ENCODE peak calls at places on chromosome 18, in seven cellular contexts. D, R, E, P, G, C and O are unnamed samples.
A peak's percentile ranks its signal among the peaks of the same experiment; 100 is the strongest.

GRCh38 chr18:63799164-63799563 is 23.9 kb downstream of the SERPINB7 start:
- DNase-seq in C (no peak), P (no peak), D (no peak), E (no peak), G (no peak), R (no peak), O (no peak)

GRCh38 chr18:78506031-78506461 is 473.6 kb upstream of the SALL3 start:
- DNase-seq in E (no peak), C (no peak), P (no peak), G (peak; percentile 36), D (no peak), R (peak; percentile 47), O (no peak)

GRCh38 chr18:22268641-22269128 is 99.3 kb downstream of the GATA6 start:
- DNase-seq in C (no peak), G (no peak), R (no peak), E (no peak), P (no peak), D (no peak), O (no peak)

GRCh38 chr18:47283476-47283875 is 32.0 kb upstream of the SKOR2 start:
- DNase-seq in C (no peak), G (peak; percentile 79), D (no peak), E (no peak), R (no peak), P (no peak), O (no peak)

GRCh38 chr18:59712311-59712710 is 15.1 kb upstream of the CCBE1 start:
- DNase-seq in D (no peak), C (no peak), P (no peak), G (no peak), E (no peak), R (no peak), O (no peak)

GRCh38 chr18:12092398-12093229 is 1.0 kb upstream of the ANKRD62 start:
- DNase-seq in G (peak; percentile 69), P (no peak), R (no peak), E (no peak), D (no peak), C (no peak), O (no peak)

GRCh38 chr18:58528011-58528367 is 100.9 kb downstream of the ALPK2 start:
- DNase-seq in C (no peak), D (no peak), P (no peak), E (no peak), R (no peak), G (no peak), O (no peak)

GRCh38 chr18:79496978-79497637 is 101.4 kb downstream of the NFATC1 start:
- DNase-seq in E (peak; percentile 62), G (no peak), C (peak; percentile 31), P (peak; percentile 79), D (no peak), R (peak; percentile 90), O (no peak)

GRCh38 chr18:78728301-78729098 is 251.1 kb upstream of the SALL3 start:
- DNase-seq in P (peak; percentile 61), E (no peak), C (no peak), G (no peak), D (no peak), R (peak; percentile 30), O (no peak)

GRCh38 chr18:70452501-70452900 is 163.7 kb downstream of the SOCS6 start:
- DNase-seq in C (no peak), R (no peak), E (no peak), P (no peak), G (peak; percentile 24), D (no peak), O (no peak)

GRCh38 chr18:63207825-63208224 is 111.7 kb downstream of the BCL2 start:
- DNase-seq in E (no peak), D (no peak), C (no peak), P (no peak), R (no peak), G (no peak), O (no peak)

GRCh38 chr18:34697891-34698290 is 12.2 kb upstream of the DTNA start:
- DNase-seq in D (no peak), E (no peak), R (no peak), P (no peak), G (no peak), C (no peak), O (no peak)

GRCh38 chr18:23504720-23505119 is 1.4 kb downstream of the RMC1 start:
- DNase-seq in R (no peak), P (no peak), D (no peak), G (no peak), C (no peak), E (no peak), O (no peak)

GRCh38 chr18:67380867-67381266 is 135.7 kb downstream of the DSEL start:
- DNase-seq in C (no peak), R (no peak), G (no peak), P (no peak), D (no peak), E (no peak), O (no peak)

GRCh38 chr18:79484661-79485621 is 89.2 kb downstream of the NFATC1 start:
- DNase-seq in C (no peak), D (peak; percentile 30), P (peak; percentile 73), E (no peak), R (peak; percentile 71), G (no peak), O (peak; percentile 70)

GRCh38 chr18:65725421-65726050 is 25.3 kb upstream of the CDH7 start:
- DNase-seq in R (no peak), E (peak; percentile 4), G (peak; percentile 84), P (no peak), C (no peak), D (no peak), O (no peak)

GRCh38 chr18:79523738-79524180 is 128.0 kb downstream of the NFATC1 start:
- DNase-seq in G (no peak), D (no peak), C (no peak), E (no peak), P (peak; percentile 86), R (peak; percentile 55), O (peak; percentile 57)

GRCh38 chr18:8117008-8117376 is 492.2 kb upstream of the RAB12 start:
- DNase-seq in E (no peak), C (no peak), G (no peak), D (no peak), R (no peak), P (no peak), O (no peak)

GRCh38 chr18:70415823-70416488 is 127.1 kb downstream of the SOCS6 start:
- DNase-seq in P (no peak), R (peak; percentile 68), D (no peak), G (no peak), C (no peak), E (no peak), O (no peak)

GRCh38 chr18:74316257-74317180 is 880 bp downstream of the C18orf63 start:
- DNase-seq in C (no peak), E (no peak), D (no peak), G (peak; percentile 54), P (no peak), R (no peak), O (no peak)

GRCh38 chr18:47260138-47260923 is 8.9 kb upstream of the SKOR2 start:
- DNase-seq in C (no peak), D (no peak), P (no peak), G (peak; percentile 94), R (no peak), E (peak; percentile 33), O (no peak)

GRCh38 chr18:46279673-46280072 is 175.5 kb downstream of the HAUS1 start:
- DNase-seq in E (no peak), C (no peak), R (no peak), D (no peak), P (no peak), G (no peak), O (no peak)

GRCh38 chr18:21145371-21145770 is 33.8 kb upstream of the ROCK1 start:
- DNase-seq in P (no peak), G (no peak), D (no peak), E (no peak), C (no peak), R (no peak), O (no peak)

GRCh38 chr18:54671291-54671881 is 80.3 kb downstream of the DYNAP start:
- DNase-seq in P (no peak), D (no peak), G (peak; percentile 70), E (no peak), R (no peak), C (no peak), O (no peak)

GRCh38 chr18:49769047-49769708 is 44.2 kb downstream of the ACAA2 start:
- DNase-seq in R (no peak), C (no peak), D (no peak), E (no peak), G (no peak), P (no peak), O (no peak)

DNA sequence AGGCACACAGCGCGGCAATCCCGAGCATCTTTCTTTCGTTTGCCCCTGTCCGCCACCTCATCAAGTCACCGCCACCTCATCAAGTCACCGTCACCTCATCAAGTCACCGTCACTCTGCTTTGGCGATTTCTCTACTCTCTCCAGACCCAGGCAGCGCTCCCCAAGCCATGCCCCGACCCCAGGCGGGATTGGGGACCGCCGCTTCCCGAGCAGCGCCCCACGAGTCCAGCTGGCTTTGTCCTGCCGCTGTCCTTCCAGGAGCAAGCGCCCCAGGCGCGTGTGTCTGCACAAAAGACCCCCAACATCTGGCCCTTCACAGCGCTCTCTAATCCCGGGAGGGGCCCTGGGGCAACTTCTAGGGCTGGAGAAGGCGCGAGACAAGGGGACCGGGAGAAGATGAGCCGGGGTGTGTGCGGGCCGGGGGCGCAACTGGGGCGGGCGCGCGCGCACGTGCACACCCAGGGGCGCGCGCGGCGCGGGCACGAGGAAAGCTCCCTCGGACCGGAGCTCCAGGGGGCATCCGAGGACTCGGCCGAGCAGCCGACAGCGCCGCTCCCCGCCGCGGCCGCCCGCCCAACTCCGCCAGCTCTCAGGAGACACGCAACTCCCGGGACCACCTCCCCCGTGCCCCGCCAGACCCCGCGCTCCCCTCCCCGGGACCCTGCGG is 630 bp upstream of the RNF152 start:
- DNase-seq in C (peak; percentile 69), R (peak; percentile 71), E (peak; percentile 45), D (no peak), P (no peak), G (peak; percentile 59), O (no peak)
- TF ChIP-seq CTCF in C (no peak), R (no peak), E (no peak), D (no peak), P (no peak), G (peak; percentile 8), O (peak; percentile 39)

DNA sequence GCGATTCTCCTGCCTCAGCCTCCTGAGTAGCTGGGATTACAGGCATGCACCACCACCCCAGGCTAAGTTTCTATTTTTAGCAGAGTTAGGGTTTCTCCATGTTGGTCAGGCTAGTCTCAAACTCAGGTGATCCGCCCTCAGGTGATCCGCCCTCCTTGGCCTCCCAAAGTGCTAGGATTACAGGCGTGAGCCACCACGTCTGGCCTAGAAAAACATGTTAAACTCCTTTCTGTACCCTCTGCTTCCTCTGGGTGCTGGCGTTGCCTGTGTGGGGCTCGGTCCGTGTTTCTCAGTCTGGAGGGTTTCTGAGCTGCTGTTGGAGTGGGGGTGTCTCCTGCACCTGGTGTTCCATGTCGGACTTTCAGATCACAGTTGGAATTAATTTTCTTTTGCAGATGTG is 17.9 kb downstream of the LDLRAD4 start:
- DNase-seq in P (peak; percentile 42), C (no peak), E (no peak), D (peak; percentile 9), G (no peak), R (no peak), O (peak; percentile 38)
- H3K4me1 ChIP-seq in P (peaks cover 6% of the 10 kb centered on the region), C (no peaks in the 10 kb centered on the region), E (peaks cover 8% of the 10 kb centered on the region), D (peaks cover 4% of the 10 kb centered on the region), G (no peaks in the 10 kb centered on the region), R (no peaks in the 10 kb centered on the region), O (peaks cover 38% of the 10 kb centered on the region)

GRCh38 chr18:31101148-31102019 is 837 bp downstream of the DSC2 start:
- DNase-seq in C (peak; percentile 47), G (peak; percentile 82), D (peak; percentile 61), R (peak; percentile 80), P (peak; percentile 91), E (peak; percentile 66), O (peak; percentile 73)
- TF ChIP-seq CTCF in C (no peak), G (peak; percentile 21), D (no peak), R (no peak), P (no peak), E (no peak), O (no peak)

GRCh38 chr18:475202-475624 is 25.3 kb downstream of the COLEC12 start:
- DNase-seq in P (no peak), E (peak; percentile 29), C (peak; percentile 27), R (peak; percentile 68), D (no peak), G (peak; percentile 86), O (peak; percentile 70)
- H3K4me1 ChIP-seq in P (peaks cover 3% of the 10 kb centered on the region), E (no peaks in the 10 kb centered on the region), C (peaks cover 15% of the 10 kb centered on the region), R (no peaks in the 10 kb centered on the region), D (no peaks in the 10 kb centered on the region), G (peaks cover 46% of the 10 kb centered on the region), O (peaks cover 5% of the 10 kb centered on the region)